ENCODE peak calls at places on chromosomes 13 and 19, in ten cellular contexts. O is Panc1, F is retinal pigment epithelial cell, I is Peyer's patch, M is HFF-Myc, U is BE2C, B is natural killer cell, W is neural crest cell, K is suprapubic skin, H is AG09309. E is an unnamed sample.
A peak's percentile ranks its signal among the peaks of the same experiment; 100 is the strongest.

GRCh38 chr13:78786399-78786879 is 127.5 kb upstream of the OBI1 start:
- DNase-seq in U (no peak), O (no peak), M (no peak), W (no peak), H (no peak), B (no peak), F (no peak), K (no peak), I (no peak), E (no peak)

GRCh38 chr19:57978586-57979289 is 4.4 kb upstream of the C19orf18 start:
- DNase-seq in O (no peak), U (no peak), I (no peak), F (no peak), W (no peak), B (no peak), H (no peak), K (no peak), M (no peak), E (no peak)

GRCh38 chr13:85896516-85897450 is 97.6 kb upstream of the SLITRK6 start:
- DNase-seq in F (no peak), W (no peak), K (no peak), U (no peak), I (no peak), B (no peak), M (no peak), H (no peak), O (no peak), E (no peak)

GRCh38 chr19:11421607-11422098 is 2.5 kb upstream of the RGL3 start:
- DNase-seq in M (no peak), F (no peak), O (no peak), W (peak; percentile 29), I (peak; percentile 62), K (no peak), U (peak; percentile 57), B (peak; percentile 47), H (no peak), E (no peak)

GRCh38 chr13:102402292-102402691 is 444 bp upstream of the FGF14 start:
- DNase-seq in O (no peak), W (peak; percentile 41), K (peak; percentile 65), I (peak; percentile 46), F (peak; percentile 25), H (no peak), B (no peak), M (no peak), U (peak; percentile 91), E (no peak)

GRCh38 chr19:10230155-10230903 is 802 bp downstream of the S1PR2 start:
- DNase-seq in I (peak; percentile 70), B (peak; percentile 70), M (no peak), O (no peak), H (no peak), K (peak; percentile 83), F (no peak), U (peak; percentile 30), W (peak; percentile 51), E (peak; percentile 75)

GRCh38 chr13:98485561-98485960 is 91.3 kb downstream of the STK24 start:
- DNase-seq in M (no peak), F (no peak), H (no peak), B (no peak), I (no peak), O (no peak), U (no peak), W (no peak), K (peak; percentile 58), E (no peak)

GRCh38 chr19:13762635-13763235 is 1.6 kb upstream of the MRI1 start:
- DNase-seq in H (no peak), M (no peak), K (no peak), W (no peak), I (no peak), U (no peak), B (no peak), F (no peak), O (no peak), E (no peak)

GRCh38 chr19:33054623-33055022 is 10.1 kb downstream of the RHPN2 start:
- DNase-seq in M (no peak), O (no peak), K (peak; percentile 84), H (no peak), U (no peak), F (no peak), B (no peak), W (no peak), I (peak; percentile 95), E (no peak)

GRCh38 chr13:50129923-50130685 is 114.9 kb downstream of the KCNRG start:
- DNase-seq in O (no peak), K (peak; percentile 81), W (peak; percentile 28), I (peak; percentile 51), U (peak; percentile 26), B (peak; percentile 38), F (no peak), H (no peak), M (no peak), E (no peak)

GRCh38 chr13:100497394-100497793 is 91.2 kb downstream of the GGACT start:
- DNase-seq in H (no peak), B (no peak), I (no peak), O (no peak), M (no peak), U (no peak), F (peak; percentile 86), K (no peak), W (no peak), E (no peak)

GRCh38 chr19:41934849-41935374 is 6.7 kb upstream of the ERFL start:
- DNase-seq in U (peak; percentile 85), M (no peak), O (peak; percentile 30), I (peak; percentile 90), K (no peak), F (no peak), W (peak; percentile 93), H (no peak), B (peak; percentile 77), E (peak; percentile 84)

GRCh38 chr13:113153810-113154748 is 4.4 kb upstream of the PROZ start:
- DNase-seq in O (no peak), B (peak; percentile 62), M (no peak), H (no peak), W (peak; percentile 55), I (peak; percentile 83), U (peak; percentile 85), K (peak; percentile 90), F (no peak), E (peak; percentile 83)

GRCh38 chr13:28161370-28161769 is 23.0 kb downstream of the PAN3 start:
- DNase-seq in B (no peak), H (no peak), K (no peak), F (no peak), M (no peak), W (no peak), U (no peak), I (peak; percentile 78), O (no peak), E (no peak)

GRCh38 chr13:45392811-45393210 is 25.4 kb downstream of the SLC25A30 start:
- DNase-seq in K (no peak), U (no peak), H (no peak), I (no peak), W (no peak), O (no peak), M (no peak), F (no peak), B (no peak), E (no peak)

GRCh38 chr19:18589380-18590272 is 1.0 kb downstream of the REX1BD start:
- DNase-seq in K (peak; percentile 79), M (peak; percentile 46), B (peak; percentile 70), W (peak; percentile 62), I (peak; percentile 83), U (peak; percentile 93), F (no peak), H (no peak), O (peak; percentile 50), E (no peak)
- TF ChIP-seq CTCF in K (peak; percentile 29), M (no peak), B (no peak), W (peak; percentile 22), I (peak; percentile 56), U (peak; percentile 9), F (peak; percentile 2), H (no peak), O (no peak), E (no peak)

DNA sequence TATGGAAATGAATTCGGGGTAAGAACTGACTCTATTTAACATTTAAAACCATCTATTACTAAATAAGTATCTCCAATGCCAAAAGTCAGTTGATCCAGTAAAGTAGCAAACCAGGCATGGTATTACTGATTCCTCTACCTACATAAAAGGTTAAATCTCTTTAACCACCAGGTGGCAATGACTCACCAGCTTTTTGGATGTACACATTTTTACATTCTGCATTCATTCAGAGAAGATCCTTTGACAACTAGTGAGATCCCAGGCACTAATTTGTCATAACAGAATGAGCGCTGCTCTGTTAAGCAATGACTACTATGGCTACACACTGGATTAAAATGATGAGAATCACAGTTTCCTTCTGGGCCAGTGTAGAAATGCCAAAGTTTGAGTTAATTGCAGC is 329.8 kb upstream of the GPC6 start:
- DNase-seq in O (no peak), H (no peak), W (no peak), F (peak; percentile 22), I (no peak), B (no peak), M (no peak), U (peak; percentile 18), K (no peak), E (no peak)
- TF ChIP-seq CTCF in O (no peak), H (no peak), W (peak; percentile 68), F (peak; percentile 35), I (no peak), B (no peak), M (no peak), U (peak; percentile 53), K (no peak), E (peak; percentile 65)

GRCh38 chr13:87810391-87810801 is 139.2 kb downstream of the SLITRK5 start:
- DNase-seq in W (no peak), K (no peak), F (no peak), O (no peak), B (no peak), U (no peak), H (no peak), I (no peak), M (no peak), E (no peak)
- TF ChIP-seq CTCF in W (peak; percentile 33), K (no peak), F (no peak), O (peak; percentile 82), B (no peak), U (no peak), H (no peak), I (no peak), M (no peak), E (no peak)

GRCh38 chr19:5137114-5137513 is 168.2 kb downstream of the KDM4B start:
- DNase-seq in W (no peak), O (no peak), B (no peak), I (no peak), M (no peak), F (no peak), U (no peak), K (no peak), H (no peak), E (no peak)

GRCh38 chr19:5136060-5136855 is 167.3 kb downstream of the KDM4B start:
- DNase-seq in B (no peak), H (no peak), U (peak; percentile 54), M (no peak), W (no peak), O (no peak), F (no peak), I (no peak), K (no peak), E (no peak)

GRCh38 chr19:5141278-5141925 is 172.5 kb downstream of the KDM4B start:
- DNase-seq in M (no peak), H (no peak), I (no peak), W (no peak), O (no peak), B (no peak), F (no peak), U (peak; percentile 16), K (no peak), E (no peak)

GRCh38 chr19:5137571-5138124 is 168.7 kb downstream of the KDM4B start:
- DNase-seq in W (no peak), F (no peak), B (no peak), I (no peak), K (no peak), O (no peak), H (no peak), M (no peak), U (no peak), E (no peak)

GRCh38 chr19:5138606-5139594 is 170.0 kb downstream of the KDM4B start:
- DNase-seq in H (peak; percentile 38), W (no peak), O (no peak), U (peak; percentile 20), M (peak; percentile 66), K (no peak), B (peak; percentile 89), F (no peak), I (peak; percentile 94), E (no peak)
- TF ChIP-seq CTCF in H (no peak), W (no peak), O (no peak), U (no peak), M (no peak), K (no peak), B (no peak), F (no peak), I (no peak), E (no peak)

E was measured in type B pancreatic cell.